ENCODE peak calls at places on chromosomes 3 and 15, in six cellular contexts. T is HepG2, D is WTC11, A is H1, W is GM12878, F is K562. R is an unnamed sample.

GRCh38 chr3:13525827-13526625 is 22.9 kb upstream of the FBLN2 start:
- DNase-seq in F (no peak), D (no peak), T (no peak), A (no peak), W (no peak), R (no peak)

GRCh38 chr3:63872135-63872924 is 8.7 kb downstream of the ATXN7 start:
- DNase-seq in W (no peak), T (no peak), A (no peak), D (no peak), F (no peak), R (no peak)

GRCh38 chr3:67075295-67075694 is 77.2 kb downstream of the KBTBD8 start:
- DNase-seq in A (no peak), T (no peak), F (no peak), D (no peak), W (no peak), R (no peak)

GRCh38 chr3:98980915-98981596 is 79.6 kb upstream of the DCBLD2 start:
- DNase-seq in F (no peak), D (no peak), T (no peak), W (peak), A (no peak), R (no peak)

GRCh38 chr3:187999821-188000220 is 154.1 kb upstream of the LPP start:
- DNase-seq in W (no peak), T (no peak), F (no peak), A (no peak), D (no peak), R (peak)

GRCh38 chr3:118793176-118793575 is 241.5 kb downstream of the IGSF11 start:
- DNase-seq in T (no peak), F (no peak), D (no peak), W (no peak), A (no peak), R (no peak)

GRCh38 chr3:14484741-14485140 is 55.4 kb downstream of the GRIP2 start:
- DNase-seq in A (no peak), T (no peak), F (no peak), D (no peak), W (no peak), R (no peak)

GRCh38 chr3:188624384-188624783 is 470.4 kb downstream of the LPP start:
- DNase-seq in A (no peak), W (no peak), D (no peak), T (no peak), F (no peak), R (no peak)

GRCh38 chr3:82707035-82707434 is 945.6 kb upstream of the GBE1 start:
- DNase-seq in F (no peak), T (no peak), W (no peak), A (no peak), D (peak), R (peak)

GRCh38 chr15:59315914-59316428 is 56.7 kb downstream of the MYO1E start:
- DNase-seq in A (no peak), D (no peak), F (no peak), W (no peak), T (no peak), R (no peak)

GRCh38 chr15:82995938-82996337 is 9.9 kb downstream of the RAMAC start:
- DNase-seq in T (no peak), D (no peak), W (no peak), F (no peak), A (no peak), R (no peak)

GRCh38 chr3:134419214-134419965 is 45.1 kb upstream of the AMOTL2 start:
- DNase-seq in A (no peak), T (peak), W (no peak), D (no peak), F (no peak), R (peak)

GRCh38 chr3:32847520-32847919 is 29.7 kb downstream of the TRIM71 start:
- DNase-seq in T (no peak), F (peak), D (no peak), W (no peak), A (no peak), R (no peak)

GRCh38 chr15:25022233-25022632 is 67.4 kb downstream of the SNRPN start:
- DNase-seq in F (no peak), W (no peak), D (no peak), T (no peak), A (no peak), R (no peak)

GRCh38 chr15:27482344-27482743 is 511.4 kb downstream of the GABRG3 start:
- DNase-seq in T (no peak), W (no peak), F (no peak), A (no peak), D (no peak), R (no peak)

GRCh38 chr15:68298336-68298735 is 20.8 kb downstream of the FEM1B start:
- DNase-seq in A (no peak), F (no peak), T (no peak), W (no peak), D (no peak), R (no peak)

GRCh38 chr3:55571913-55572312 is 84.8 kb upstream of the WNT5A start:
- DNase-seq in D (peak), A (peak), T (peak), F (no peak), W (no peak), R (peak)

GRCh38 chr3:57079221-57079831 is 18.9 kb downstream of the SPATA12 start:
- DNase-seq in W (no peak), A (no peak), D (peak), T (peak), F (peak), R (peak)

GRCh38 chr15:77988386-77989301 is 88.9 kb downstream of the TBC1D2B start:
- DNase-seq in W (no peak), T (no peak), A (no peak), F (no peak), D (no peak), R (no peak)

GRCh38 chr3:24365168-24365567 is 129.5 kb downstream of the THRB start:
- DNase-seq in D (no peak), F (no peak), W (no peak), T (peak), A (no peak), R (no peak)

GRCh38 chr3:189317911-189318310 is 146.1 kb downstream of the TPRG1 start:
- DNase-seq in A (no peak), D (no peak), F (no peak), T (no peak), W (no peak), R (no peak)

GRCh38 chr3:72008226-72008996 is 223.5 kb upstream of the PROK2 start:
- DNase-seq in F (peak), W (no peak), D (no peak), A (no peak), T (no peak), R (no peak)

GRCh38 chr3:157220211-157220610 is 60.3 kb upstream of the CCNL1 start:
- DNase-seq in A (no peak), W (no peak), F (no peak), T (no peak), D (no peak), R (no peak)

GRCh38 chr3:89104499-89104898 is 2.9 kb upstream of the EPHA3 start:
- DNase-seq in A (no peak), D (no peak), W (no peak), T (no peak), F (no peak), R (no peak)

GRCh38 chr3:23810342-23811116 is 4.8 kb downstream of the UBE2E1 start:
- DNase-seq in A (peak), D (peak), F (peak), W (no peak), T (peak), R (peak)

GRCh38 chr3:122898298-122898697 is 103.4 kb downstream of the SLC49A4 start:
- DNase-seq in D (no peak), T (no peak), F (no peak), A (no peak), W (no peak), R (no peak)

GRCh38 chr3:141796436-141797166 is 33.4 kb downstream of the GRK7 start:
- DNase-seq in A (no peak), T (no peak), F (no peak), D (no peak), W (peak), R (no peak)

GRCh38 chr15:43135351-43135750 is 2.0 kb downstream of the TMEM62 start:
- DNase-seq in A (no peak), W (no peak), F (no peak), T (no peak), D (no peak), R (peak)

GRCh38 chr3:43539321-43539720 is 82.5 kb downstream of the ANO10 start:
- DNase-seq in A (no peak), W (no peak), T (no peak), D (peak), F (no peak), R (peak)

GRCh38 chr3:107431048-107431297 is 53.7 kb downstream of the CCDC54 start:
- DNase-seq in W (no peak), T (no peak), F (no peak), A (peak), D (peak), R (peak)

GRCh38 chr3:107662109-107662477 is 139.3 kb downstream of the BBX start:
- DNase-seq in W (no peak), F (no peak), A (no peak), D (no peak), T (no peak), R (no peak)

GRCh38 chr3:136783708-136784191 is 31.6 kb upstream of the STAG1 start:
- DNase-seq in T (no peak), D (no peak), A (no peak), F (no peak), W (no peak), R (no peak)

GRCh38 chr3:21955406-21955805 is 204.4 kb upstream of the ZNF385D start:
- DNase-seq in W (no peak), T (no peak), D (no peak), A (no peak), F (no peak), R (no peak)

GRCh38 chr3:113606539-113607218 is 74.3 kb downstream of the SIDT1 start:
- DNase-seq in F (no peak), T (no peak), D (no peak), A (no peak), W (peak), R (peak)

DNA sequence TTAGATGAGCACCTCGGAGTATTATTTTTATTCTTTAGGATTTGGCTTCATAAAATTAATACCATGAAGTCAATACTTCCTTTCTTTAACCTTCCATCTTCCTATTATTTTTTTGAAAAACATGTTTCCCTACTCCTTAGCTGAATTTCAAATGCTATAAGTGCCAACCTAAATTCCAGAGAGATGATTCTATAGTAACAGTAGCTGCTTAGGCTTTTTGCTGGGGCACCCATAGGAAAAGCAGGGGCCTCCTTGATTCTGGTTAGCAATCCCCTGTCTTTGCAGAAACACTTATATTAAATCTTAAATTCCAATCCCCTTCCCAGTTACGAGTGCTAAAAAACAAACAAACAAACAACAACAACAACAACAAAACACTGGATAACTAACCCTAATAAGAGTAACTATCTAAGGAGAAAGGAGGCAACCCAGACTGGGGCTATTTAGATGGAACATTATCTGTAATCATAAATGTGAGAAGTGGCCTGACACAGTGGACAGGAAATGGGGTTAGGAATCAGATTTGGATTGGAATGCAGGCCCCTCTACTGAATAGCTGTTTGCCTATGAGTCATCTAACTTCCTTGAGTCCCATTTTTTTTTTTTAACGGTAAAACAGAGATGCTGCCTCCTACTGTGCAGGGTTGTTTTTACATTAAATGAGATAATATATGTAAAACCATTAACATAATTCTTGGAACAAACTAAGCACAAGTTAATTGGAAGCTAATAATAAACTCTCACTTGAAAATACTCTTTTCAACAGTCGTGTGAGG is 148.1 kb downstream of the WDR72 start:
- DNase-seq in D (no peak), W (no peak), T (peak), F (no peak), A (no peak), R (peak)
- TF ChIP-seq CTCF in D (no peak), W (no peak), T (no peak), F (no peak), A (no peak), R (no peak)

GRCh38 chr3:74271541-74271940 is 342.9 kb downstream of the CNTN3 start:
- DNase-seq in T (no peak), F (no peak), W (no peak), A (no peak), D (no peak), R (no peak)

GRCh38 chr3:74267583-74268184 is 346.8 kb downstream of the CNTN3 start:
- DNase-seq in F (peak), A (no peak), W (no peak), T (peak), D (peak), R (peak)

GRCh38 chr3:74267126-74267525 is 347.3 kb downstream of the CNTN3 start:
- DNase-seq in F (no peak), D (no peak), A (no peak), W (no peak), T (no peak), R (no peak)

GRCh38 chr3:74269689-74270088 is 344.8 kb downstream of the CNTN3 start:
- DNase-seq in D (no peak), T (no peak), A (no peak), F (no peak), W (no peak), R (no peak)

DNA sequence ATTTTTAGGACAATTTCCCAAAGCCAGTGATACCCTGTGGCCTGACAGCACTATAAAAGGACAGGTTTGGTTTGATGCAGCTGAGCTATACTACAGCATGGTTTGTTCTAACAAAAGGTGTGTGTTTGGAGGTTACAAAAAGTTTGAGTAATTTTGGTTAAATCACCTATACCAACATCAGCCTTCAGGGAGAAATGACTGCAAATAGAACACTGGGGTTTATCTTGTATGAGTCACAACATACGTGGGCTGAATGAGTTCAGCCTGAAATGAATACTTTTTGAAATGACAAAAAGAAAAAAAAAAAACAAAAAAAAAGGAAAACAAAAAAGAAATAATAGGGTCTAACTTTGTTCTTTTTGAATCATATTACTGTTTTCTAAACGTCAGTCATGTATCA is 345.7 kb downstream of the CNTN3 start:
- DNase-seq in D (no peak), A (no peak), W (no peak), T (no peak), F (no peak), R (no peak)
- TF ChIP-seq CREB1 in D (no peak), A (no peak), W (no peak), T (no peak), F (no peak), R (no peak)

GRCh38 chr3:138944842-138945645 is 1.9 kb downstream of the FOXL2 start:
- DNase-seq in A (peak), D (peak), F (peak), W (no peak), T (no peak), R (peak)

GRCh38 chr3:138946554-138947302 is at the start of the genes FOXL2 and FOXL2NB:
- DNase-seq in T (no peak), W (no peak), F (peak), A (peak), D (peak), R (peak)

GRCh38 chr3:138944136-138944658 is 2.7 kb downstream of the FOXL2 start:
- DNase-seq in T (no peak), D (peak), F (peak), A (peak), W (no peak), R (peak)

GRCh38 chr3:138947303-138948121 is 495 bp downstream of the FOXL2NB start:
- DNase-seq in D (peak), T (no peak), F (peak), W (no peak), A (peak), R (peak)

DNA sequence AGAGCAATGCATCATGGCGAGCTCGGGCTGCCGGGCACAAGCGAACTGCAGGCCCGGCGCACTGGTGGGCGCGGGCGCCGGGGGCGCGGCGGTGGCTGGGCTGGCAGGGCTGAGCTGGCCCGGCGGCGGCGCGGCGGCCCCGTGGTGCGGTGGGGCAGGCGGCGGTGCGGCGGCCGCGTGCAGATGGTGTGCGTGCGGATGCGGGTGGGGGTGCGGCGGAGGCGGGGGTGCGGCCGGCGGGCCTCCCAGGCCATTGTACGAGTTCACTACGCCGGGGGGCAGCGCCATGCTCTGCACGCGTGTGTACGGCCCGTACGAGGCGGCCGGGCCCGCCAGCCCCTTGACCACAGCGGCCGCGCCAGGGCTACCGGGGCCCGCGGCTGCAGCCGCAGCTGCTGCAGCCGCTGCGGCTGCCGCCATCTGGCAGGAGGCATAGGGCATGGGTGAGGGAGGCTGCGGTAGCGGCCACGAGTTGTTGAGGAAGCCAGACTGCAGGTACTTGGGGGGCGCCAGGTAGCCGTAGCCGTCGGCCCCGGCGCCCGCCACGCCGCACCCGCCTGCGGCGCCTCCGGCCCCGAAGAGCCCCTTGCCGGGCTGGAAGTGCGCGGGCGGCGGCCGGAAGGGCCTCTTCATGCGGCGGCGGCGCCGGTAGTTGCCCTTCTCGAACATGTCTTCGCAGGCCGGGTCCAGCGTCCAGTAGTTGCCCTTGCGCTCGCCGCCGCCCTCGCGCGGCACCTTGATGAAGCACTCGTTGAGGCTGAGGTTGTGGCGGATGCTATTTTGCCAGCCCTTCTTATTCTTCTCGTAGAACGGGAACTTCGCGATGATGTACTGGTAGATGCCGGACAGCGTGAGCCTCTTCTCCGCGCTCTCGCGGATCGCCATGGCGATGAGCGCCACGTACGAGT is 1.0 kb downstream of the FOXL2 start:
- DNase-seq in T (no peak), D (peak), W (no peak), A (peak), F (peak), R (peak)
- TF ChIP-seq CTCF in T (no peak), D (peak), W (peak), A (peak), F (peak), R (peak)

GRCh38 chr15:95590533-95591044 is 739.9 kb upstream of the NR2F2 start:
- DNase-seq in W (no peak), F (no peak), T (no peak), D (no peak), A (no peak), R (no peak)
- TF ChIP-seq CREB1 in W (no peak), F (no peak), T (no peak), D (no peak), A (no peak), R (no peak)

DNA sequence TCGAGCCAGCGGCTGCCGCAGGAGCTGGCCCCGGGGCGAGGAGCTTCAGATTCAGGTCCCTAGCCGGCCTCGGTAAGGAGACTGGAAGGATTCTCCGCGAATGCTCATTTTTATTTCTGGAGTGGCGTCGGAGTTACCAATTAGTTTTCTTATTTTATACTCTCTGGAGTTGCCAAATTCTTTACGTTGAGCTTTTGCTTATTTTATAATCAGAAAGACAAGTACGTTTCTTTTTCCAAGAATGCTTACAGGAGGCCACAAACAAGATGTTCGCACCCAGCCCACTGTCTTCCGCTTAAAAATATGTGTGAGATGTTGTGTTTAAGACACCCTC is 453 bp upstream of the GPR156 start:
- DNase-seq in D (no peak), T (no peak), W (no peak), F (no peak), A (no peak), R (no peak)
- TF ChIP-seq CTCF in D (no peak), T (no peak), W (no peak), F (no peak), A (no peak), R (no peak)

GRCh38 chr3:186259612-186260383 is 102.2 kb downstream of the DGKG start:
- DNase-seq in D (peak), A (peak), W (no peak), T (peak), F (peak), R (peak)

GRCh38 chr3:186257866-186258265 is 104.2 kb downstream of the DGKG start:
- DNase-seq in F (no peak), D (no peak), T (no peak), W (no peak), A (no peak), R (no peak)

GRCh38 chr3:186261638-186262037 is 100.4 kb downstream of the DGKG start:
- DNase-seq in F (peak), W (no peak), A (no peak), T (no peak), D (peak), R (peak)

GRCh38 chr3:186258968-186259367 is 103.1 kb downstream of the DGKG start:
- DNase-seq in D (peak), A (no peak), F (no peak), T (no peak), W (no peak), R (peak)

DNA sequence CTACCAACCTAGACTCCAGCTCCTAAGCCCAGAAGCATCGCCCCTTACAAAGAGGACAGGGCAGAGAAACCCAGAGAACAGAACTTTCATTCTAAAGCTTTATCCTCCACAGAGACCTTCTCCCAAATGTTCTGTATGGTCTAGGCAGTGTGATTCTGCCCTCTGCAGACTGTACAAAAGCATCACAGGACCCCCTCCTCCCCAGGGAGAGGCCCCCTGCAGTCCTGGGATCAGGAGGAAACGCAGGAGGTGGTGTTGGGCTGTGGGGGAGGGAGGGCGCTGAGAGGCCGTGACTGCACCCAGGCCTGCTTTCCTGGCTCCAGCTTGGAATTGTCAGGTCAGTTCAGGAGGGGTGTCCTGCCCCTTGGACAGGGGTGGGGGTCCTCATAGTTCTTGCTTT is 101.3 kb downstream of the DGKG start:
- DNase-seq in D (no peak), A (no peak), T (no peak), F (no peak), W (no peak), R (no peak)
- TF ChIP-seq CREB1 in D (no peak), A (no peak), T (no peak), F (no peak), W (no peak), R (no peak)